ENCODE peak calls at places on chromosomes 13 and 19, in six cellular contexts. One of them, this sample, is unnamed.

GRCh38 chr19:38291855-38292254 is 12.2 kb upstream of the C19orf33 start:
- DNase-seq in HAP-1: no peak
- DNase-seq in hepatic stellate cell: no peak
- DNase-seq in stimulated activated CD4-positive, alpha-beta T cell treated with anti-CD3 and anti-CD28 coated beads, Interleukin-1b, Interleukin-23, amount 100 ng/mL, for 48 hours: no peak
- DNase-seq in PC-3: no peak
- DNase-seq in T-helper 9 cell: no peak
- DNase-seq in this sample: no peak

GRCh38 chr19:5001547-5002131 is 32.7 kb downstream of the KDM4B start:
- DNase-seq in HAP-1: peak
- DNase-seq in hepatic stellate cell: peak
- DNase-seq in stimulated activated CD4-positive, alpha-beta T cell treated with anti-CD3 and anti-CD28 coated beads, Interleukin-1b, Interleukin-23, amount 100 ng/mL, for 48 hours: peak
- DNase-seq in PC-3: peak
- DNase-seq in T-helper 9 cell: peak
- DNase-seq in this sample: no peak

GRCh38 chr19:17079710-17080440 is 4.3 kb downstream of the MYO9B start:
- DNase-seq in HAP-1: no peak
- DNase-seq in hepatic stellate cell: peak
- DNase-seq in stimulated activated CD4-positive, alpha-beta T cell treated with anti-CD3 and anti-CD28 coated beads, Interleukin-1b, Interleukin-23, amount 100 ng/mL, for 48 hours: peak
- DNase-seq in PC-3: peak
- DNase-seq in T-helper 9 cell: peak
- DNase-seq in this sample: peak

GRCh38 chr13:111209613-111210012 is 94.5 kb downstream of the ARHGEF7 start:
- DNase-seq in HAP-1: no peak
- DNase-seq in hepatic stellate cell: no peak
- DNase-seq in stimulated activated CD4-positive, alpha-beta T cell treated with anti-CD3 and anti-CD28 coated beads, Interleukin-1b, Interleukin-23, amount 100 ng/mL, for 48 hours: no peak
- DNase-seq in PC-3: no peak
- DNase-seq in T-helper 9 cell: no peak
- DNase-seq in this sample: no peak

GRCh38 chr13:25881946-25882574 is 169.8 kb downstream of the SHISA2 start:
- DNase-seq in HAP-1: peak
- DNase-seq in hepatic stellate cell: no peak
- DNase-seq in stimulated activated CD4-positive, alpha-beta T cell treated with anti-CD3 and anti-CD28 coated beads, Interleukin-1b, Interleukin-23, amount 100 ng/mL, for 48 hours: no peak
- DNase-seq in PC-3: no peak
- DNase-seq in T-helper 9 cell: no peak
- DNase-seq in this sample: peak

GRCh38 chr13:97266328-97266727 is 44.2 kb downstream of the MBNL2 start:
- DNase-seq in HAP-1: no peak
- DNase-seq in hepatic stellate cell: no peak
- DNase-seq in stimulated activated CD4-positive, alpha-beta T cell treated with anti-CD3 and anti-CD28 coated beads, Interleukin-1b, Interleukin-23, amount 100 ng/mL, for 48 hours: no peak
- DNase-seq in PC-3: no peak
- DNase-seq in T-helper 9 cell: no peak
- DNase-seq in this sample: no peak

GRCh38 chr13:89066868-89067466 is 1395.8 kb downstream of the SLITRK5 start:
- DNase-seq in HAP-1: peak
- DNase-seq in hepatic stellate cell: no peak
- DNase-seq in stimulated activated CD4-positive, alpha-beta T cell treated with anti-CD3 and anti-CD28 coated beads, Interleukin-1b, Interleukin-23, amount 100 ng/mL, for 48 hours: peak
- DNase-seq in PC-3: peak
- DNase-seq in T-helper 9 cell: no peak
- DNase-seq in this sample: peak

GRCh38 chr19:35044317-35045117 is 3.0 kb downstream of the HPN start:
- DNase-seq in HAP-1: peak
- DNase-seq in hepatic stellate cell: peak
- DNase-seq in stimulated activated CD4-positive, alpha-beta T cell treated with anti-CD3 and anti-CD28 coated beads, Interleukin-1b, Interleukin-23, amount 100 ng/mL, for 48 hours: peak
- DNase-seq in PC-3: peak
- DNase-seq in T-helper 9 cell: peak
- DNase-seq in this sample: peak

GRCh38 chr19:38549061-38549460 is 68.7 kb downstream of the MAP4K1 start:
- DNase-seq in HAP-1: no peak
- DNase-seq in hepatic stellate cell: no peak
- DNase-seq in stimulated activated CD4-positive, alpha-beta T cell treated with anti-CD3 and anti-CD28 coated beads, Interleukin-1b, Interleukin-23, amount 100 ng/mL, for 48 hours: no peak
- DNase-seq in PC-3: no peak
- DNase-seq in T-helper 9 cell: no peak
- DNase-seq in this sample: no peak

GRCh38 chr13:39364797-39365468 is 238.1 kb downstream of the LHFPL6 start:
- DNase-seq in HAP-1: no peak
- DNase-seq in hepatic stellate cell: no peak
- DNase-seq in stimulated activated CD4-positive, alpha-beta T cell treated with anti-CD3 and anti-CD28 coated beads, Interleukin-1b, Interleukin-23, amount 100 ng/mL, for 48 hours: no peak
- DNase-seq in PC-3: peak
- DNase-seq in T-helper 9 cell: no peak
- DNase-seq in this sample: no peak

GRCh38 chr13:44352671-44353070 is 21.0 kb upstream of the SERP2 start:
- DNase-seq in HAP-1: no peak
- DNase-seq in hepatic stellate cell: no peak
- DNase-seq in stimulated activated CD4-positive, alpha-beta T cell treated with anti-CD3 and anti-CD28 coated beads, Interleukin-1b, Interleukin-23, amount 100 ng/mL, for 48 hours: no peak
- DNase-seq in PC-3: no peak
- DNase-seq in T-helper 9 cell: no peak
- DNase-seq in this sample: no peak

GRCh38 chr19:12665281-12665573 is 1.3 kb downstream of the MAN2B1 start:
- DNase-seq in HAP-1: no peak
- DNase-seq in hepatic stellate cell: no peak
- DNase-seq in stimulated activated CD4-positive, alpha-beta T cell treated with anti-CD3 and anti-CD28 coated beads, Interleukin-1b, Interleukin-23, amount 100 ng/mL, for 48 hours: peak
- DNase-seq in PC-3: no peak
- DNase-seq in T-helper 9 cell: no peak
- DNase-seq in this sample: no peak

GRCh38 chr19:35348909-35349611 is 1.4 kb downstream of the FFAR1 start:
- DNase-seq in HAP-1: no peak
- DNase-seq in hepatic stellate cell: no peak
- DNase-seq in stimulated activated CD4-positive, alpha-beta T cell treated with anti-CD3 and anti-CD28 coated beads, Interleukin-1b, Interleukin-23, amount 100 ng/mL, for 48 hours: no peak
- DNase-seq in PC-3: no peak
- DNase-seq in T-helper 9 cell: no peak
- DNase-seq in this sample: no peak

GRCh38 chr19:41426952-41427646 is at the start of gene B3GNT8:
- DNase-seq in HAP-1: peak
- DNase-seq in hepatic stellate cell: peak
- DNase-seq in stimulated activated CD4-positive, alpha-beta T cell treated with anti-CD3 and anti-CD28 coated beads, Interleukin-1b, Interleukin-23, amount 100 ng/mL, for 48 hours: peak
- DNase-seq in PC-3: no peak
- DNase-seq in T-helper 9 cell: peak
- DNase-seq in this sample: peak

GRCh38 chr13:43879323-43880181 is at the start of the genes CCDC122 and LACC1:
- DNase-seq in HAP-1: peak
- DNase-seq in hepatic stellate cell: peak
- DNase-seq in stimulated activated CD4-positive, alpha-beta T cell treated with anti-CD3 and anti-CD28 coated beads, Interleukin-1b, Interleukin-23, amount 100 ng/mL, for 48 hours: peak
- DNase-seq in PC-3: peak
- DNase-seq in T-helper 9 cell: peak
- DNase-seq in this sample: peak

GRCh38 chr13:34993470-34993869 is 51.4 kb downstream of the NBEA start:
- DNase-seq in HAP-1: no peak
- DNase-seq in hepatic stellate cell: no peak
- DNase-seq in stimulated activated CD4-positive, alpha-beta T cell treated with anti-CD3 and anti-CD28 coated beads, Interleukin-1b, Interleukin-23, amount 100 ng/mL, for 48 hours: no peak
- DNase-seq in PC-3: peak
- DNase-seq in T-helper 9 cell: no peak
- DNase-seq in this sample: no peak

GRCh38 chr19:42121666-42122069 is 10.6 kb downstream of the POU2F2 start:
- DNase-seq in HAP-1: no peak
- DNase-seq in hepatic stellate cell: peak
- DNase-seq in stimulated activated CD4-positive, alpha-beta T cell treated with anti-CD3 and anti-CD28 coated beads, Interleukin-1b, Interleukin-23, amount 100 ng/mL, for 48 hours: peak
- DNase-seq in PC-3: peak
- DNase-seq in T-helper 9 cell: peak
- DNase-seq in this sample: no peak

GRCh38 chr19:50301607-50301971 is 27.6 kb downstream of the KCNC3 start:
- DNase-seq in HAP-1: no peak
- DNase-seq in hepatic stellate cell: no peak
- DNase-seq in stimulated activated CD4-positive, alpha-beta T cell treated with anti-CD3 and anti-CD28 coated beads, Interleukin-1b, Interleukin-23, amount 100 ng/mL, for 48 hours: no peak
- DNase-seq in PC-3: no peak
- DNase-seq in T-helper 9 cell: no peak
- DNase-seq in this sample: no peak

GRCh38 chr19:4660181-4660791 is 9.9 kb downstream of the MYDGF start:
- DNase-seq in HAP-1: peak
- DNase-seq in hepatic stellate cell: no peak
- DNase-seq in stimulated activated CD4-positive, alpha-beta T cell treated with anti-CD3 and anti-CD28 coated beads, Interleukin-1b, Interleukin-23, amount 100 ng/mL, for 48 hours: no peak
- DNase-seq in PC-3: peak
- DNase-seq in T-helper 9 cell: no peak
- DNase-seq in this sample: no peak

GRCh38 chr13:41827507-41828213 is 133.2 kb downstream of the VWA8 start:
- DNase-seq in HAP-1: peak
- DNase-seq in hepatic stellate cell: peak
- DNase-seq in stimulated activated CD4-positive, alpha-beta T cell treated with anti-CD3 and anti-CD28 coated beads, Interleukin-1b, Interleukin-23, amount 100 ng/mL, for 48 hours: no peak
- DNase-seq in PC-3: peak
- DNase-seq in T-helper 9 cell: no peak
- DNase-seq in this sample: no peak

GRCh38 chr19:46069841-46070341 is 29.1 kb upstream of the IGFL4 start:
- DNase-seq in HAP-1: no peak
- DNase-seq in hepatic stellate cell: peak
- DNase-seq in stimulated activated CD4-positive, alpha-beta T cell treated with anti-CD3 and anti-CD28 coated beads, Interleukin-1b, Interleukin-23, amount 100 ng/mL, for 48 hours: no peak
- DNase-seq in PC-3: peak
- DNase-seq in T-helper 9 cell: no peak
- DNase-seq in this sample: no peak

GRCh38 chr13:34671136-34671535 is 270.9 kb upstream of the NBEA start:
- DNase-seq in HAP-1: no peak
- DNase-seq in hepatic stellate cell: no peak
- DNase-seq in stimulated activated CD4-positive, alpha-beta T cell treated with anti-CD3 and anti-CD28 coated beads, Interleukin-1b, Interleukin-23, amount 100 ng/mL, for 48 hours: no peak
- DNase-seq in PC-3: no peak
- DNase-seq in T-helper 9 cell: no peak
- DNase-seq in this sample: no peak

GRCh38 chr13:85806553-85807175 is 7.4 kb upstream of the SLITRK6 start:
- DNase-seq in HAP-1: peak
- DNase-seq in hepatic stellate cell: peak
- DNase-seq in stimulated activated CD4-positive, alpha-beta T cell treated with anti-CD3 and anti-CD28 coated beads, Interleukin-1b, Interleukin-23, amount 100 ng/mL, for 48 hours: no peak
- DNase-seq in PC-3: peak
- DNase-seq in T-helper 9 cell: no peak
- DNase-seq in this sample: peak

GRCh38 chr13:66225071-66225470 is 1005.1 kb downstream of the PCDH9 start:
- DNase-seq in HAP-1: peak
- DNase-seq in hepatic stellate cell: no peak
- DNase-seq in stimulated activated CD4-positive, alpha-beta T cell treated with anti-CD3 and anti-CD28 coated beads, Interleukin-1b, Interleukin-23, amount 100 ng/mL, for 48 hours: no peak
- DNase-seq in PC-3: no peak
- DNase-seq in T-helper 9 cell: no peak
- DNase-seq in this sample: no peak

GRCh38 chr13:69793803-69794453 is 313.7 kb upstream of the ATXN8OS start:
- DNase-seq in HAP-1: peak
- DNase-seq in hepatic stellate cell: no peak
- DNase-seq in stimulated activated CD4-positive, alpha-beta T cell treated with anti-CD3 and anti-CD28 coated beads, Interleukin-1b, Interleukin-23, amount 100 ng/mL, for 48 hours: no peak
- DNase-seq in PC-3: no peak
- DNase-seq in T-helper 9 cell: no peak
- DNase-seq in this sample: no peak

GRCh38 chr19:45250832-45251451 is at the start of gene MARK4:
- DNase-seq in HAP-1: peak
- DNase-seq in hepatic stellate cell: peak
- DNase-seq in stimulated activated CD4-positive, alpha-beta T cell treated with anti-CD3 and anti-CD28 coated beads, Interleukin-1b, Interleukin-23, amount 100 ng/mL, for 48 hours: peak
- DNase-seq in PC-3: peak
- DNase-seq in T-helper 9 cell: peak
- DNase-seq in this sample: peak

GRCh38 chr13:106357198-106357597 is 178.3 kb downstream of the EFNB2 start:
- DNase-seq in HAP-1: peak
- DNase-seq in hepatic stellate cell: no peak
- DNase-seq in stimulated activated CD4-positive, alpha-beta T cell treated with anti-CD3 and anti-CD28 coated beads, Interleukin-1b, Interleukin-23, amount 100 ng/mL, for 48 hours: no peak
- DNase-seq in PC-3: no peak
- DNase-seq in T-helper 9 cell: no peak
- DNase-seq in this sample: peak

GRCh38 chr13:66559093-66559492 is 671.0 kb downstream of the PCDH9 start:
- DNase-seq in HAP-1: no peak
- DNase-seq in hepatic stellate cell: no peak
- DNase-seq in stimulated activated CD4-positive, alpha-beta T cell treated with anti-CD3 and anti-CD28 coated beads, Interleukin-1b, Interleukin-23, amount 100 ng/mL, for 48 hours: no peak
- DNase-seq in PC-3: peak
- DNase-seq in T-helper 9 cell: no peak
- DNase-seq in this sample: no peak

GRCh38 chr19:46197314-46198070 is 32.0 kb upstream of the IGFL1 start:
- DNase-seq in HAP-1: no peak
- DNase-seq in hepatic stellate cell: no peak
- DNase-seq in stimulated activated CD4-positive, alpha-beta T cell treated with anti-CD3 and anti-CD28 coated beads, Interleukin-1b, Interleukin-23, amount 100 ng/mL, for 48 hours: no peak
- DNase-seq in PC-3: no peak
- DNase-seq in T-helper 9 cell: no peak
- DNase-seq in this sample: no peak

GRCh38 chr19:38649305-38650179 is 2.1 kb downstream of the ACTN4 start:
- DNase-seq in HAP-1: no peak
- DNase-seq in hepatic stellate cell: no peak
- DNase-seq in stimulated activated CD4-positive, alpha-beta T cell treated with anti-CD3 and anti-CD28 coated beads, Interleukin-1b, Interleukin-23, amount 100 ng/mL, for 48 hours: no peak
- DNase-seq in PC-3: peak
- DNase-seq in T-helper 9 cell: no peak
- DNase-seq in this sample: no peak

GRCh38 chr19:38849746-38850230 is at the start of gene HNRNPL:
- DNase-seq in HAP-1: no peak
- DNase-seq in hepatic stellate cell: peak
- DNase-seq in stimulated activated CD4-positive, alpha-beta T cell treated with anti-CD3 and anti-CD28 coated beads, Interleukin-1b, Interleukin-23, amount 100 ng/mL, for 48 hours: no peak
- DNase-seq in PC-3: no peak
- DNase-seq in T-helper 9 cell: peak
- DNase-seq in this sample: no peak

GRCh38 chr19:2302319-2303208 is 5.4 kb downstream of the LINGO3 start:
- DNase-seq in HAP-1: no peak
- DNase-seq in hepatic stellate cell: peak
- DNase-seq in stimulated activated CD4-positive, alpha-beta T cell treated with anti-CD3 and anti-CD28 coated beads, Interleukin-1b, Interleukin-23, amount 100 ng/mL, for 48 hours: no peak
- DNase-seq in PC-3: no peak
- DNase-seq in T-helper 9 cell: no peak
- DNase-seq in this sample: peak

GRCh38 chr19:10817291-10818038 is 18.5 kb downstream of the TMED1 start:
- DNase-seq in HAP-1: no peak
- DNase-seq in hepatic stellate cell: peak
- DNase-seq in stimulated activated CD4-positive, alpha-beta T cell treated with anti-CD3 and anti-CD28 coated beads, Interleukin-1b, Interleukin-23, amount 100 ng/mL, for 48 hours: no peak
- DNase-seq in PC-3: no peak
- DNase-seq in T-helper 9 cell: no peak
- DNase-seq in this sample: no peak

GRCh38 chr19:40322951-40323615 is 25.1 kb downstream of the C19orf47 start:
- DNase-seq in HAP-1: no peak
- DNase-seq in hepatic stellate cell: no peak
- DNase-seq in stimulated activated CD4-positive, alpha-beta T cell treated with anti-CD3 and anti-CD28 coated beads, Interleukin-1b, Interleukin-23, amount 100 ng/mL, for 48 hours: no peak
- DNase-seq in PC-3: no peak
- DNase-seq in T-helper 9 cell: no peak
- DNase-seq in this sample: no peak

GRCh38 chr13:111318396-111318795 is 2.0 kb upstream of the TEX29 start:
- DNase-seq in HAP-1: no peak
- DNase-seq in hepatic stellate cell: no peak
- DNase-seq in stimulated activated CD4-positive, alpha-beta T cell treated with anti-CD3 and anti-CD28 coated beads, Interleukin-1b, Interleukin-23, amount 100 ng/mL, for 48 hours: no peak
- DNase-seq in PC-3: no peak
- DNase-seq in T-helper 9 cell: no peak
- DNase-seq in this sample: no peak

GRCh38 chr19:41887711-41888382 is 4.9 kb downstream of the ARHGEF1 start:
- DNase-seq in HAP-1: no peak
- DNase-seq in hepatic stellate cell: no peak
- DNase-seq in stimulated activated CD4-positive, alpha-beta T cell treated with anti-CD3 and anti-CD28 coated beads, Interleukin-1b, Interleukin-23, amount 100 ng/mL, for 48 hours: peak
- DNase-seq in PC-3: peak
- DNase-seq in T-helper 9 cell: peak
- DNase-seq in this sample: no peak

GRCh38 chr13:32225494-32225931 is 89.7 kb downstream of the ZAR1L start:
- DNase-seq in HAP-1: no peak
- DNase-seq in hepatic stellate cell: peak
- DNase-seq in stimulated activated CD4-positive, alpha-beta T cell treated with anti-CD3 and anti-CD28 coated beads, Interleukin-1b, Interleukin-23, amount 100 ng/mL, for 48 hours: no peak
- DNase-seq in PC-3: no peak
- DNase-seq in T-helper 9 cell: no peak
- DNase-seq in this sample: no peak